ENCODE peak calls at places on chromosomes 11 and 22, in seven cellular contexts. G is WTC11; L is CD8-positive, alpha-beta T cell; T is WERI-Rb-1; O is substantia nigra; W is posterior vena cava; M is tibial artery. H is an unnamed sample.

GRCh38 chr22:46876357-46876934 is 114.0 kb downstream of the TBC1D22A start:
- DNase-seq in G (no peak), M (no peak), W (no peak), L (no peak), T (no peak), O (no peak), H (no peak)

GRCh38 chr11:61025819-61026120 is 54.3 kb downstream of the CD6 start:
- DNase-seq in M (no peak), O (no peak), T (no peak), W (peak), L (no peak), G (no peak), H (no peak)

GRCh38 chr22:21642584-21643448 is 714 bp downstream of the SDF2L1 start:
- DNase-seq in M (no peak), G (peak), W (peak), L (peak), T (peak), O (no peak), H (peak)

GRCh38 chr11:72222907-72223614 is 1.5 kb upstream of the INPPL1 start:
- DNase-seq in O (peak), W (peak), L (peak), T (peak), G (peak), M (peak), H (peak)

GRCh38 chr22:29744902-29745301 is 21.9 kb downstream of the ZMAT5 start:
- DNase-seq in W (no peak), M (no peak), G (no peak), O (no peak), L (no peak), T (peak), H (no peak)

GRCh38 chr11:131773626-131774025 is 403.2 kb downstream of the NTM start:
- DNase-seq in W (no peak), M (no peak), O (no peak), L (no peak), G (no peak), T (no peak), H (no peak)

GRCh38 chr22:17920145-17920605 is 104.2 kb downstream of the MICAL3 start:
- DNase-seq in O (no peak), L (no peak), G (peak), T (peak), M (no peak), W (no peak), H (no peak)

GRCh38 chr22:46390652-46391301 is 55.3 kb downstream of the TRMU start:
- DNase-seq in G (no peak), L (no peak), O (no peak), W (no peak), T (no peak), M (peak), H (peak)

GRCh38 chr11:11782532-11783110 is 59.2 kb upstream of the USP47 start:
- DNase-seq in M (no peak), T (no peak), O (no peak), G (no peak), L (no peak), W (no peak), H (no peak)

GRCh38 chr11:131064373-131064991 is 148.2 kb upstream of the SNX19 start:
- DNase-seq in T (peak), O (peak), L (no peak), G (peak), W (no peak), M (no peak), H (peak)

GRCh38 chr11:73324665-73325035 is 16.6 kb downstream of the ARHGEF17 start:
- DNase-seq in L (no peak), T (no peak), G (no peak), O (no peak), M (no peak), W (no peak), H (no peak)